ENCODE peak calls at places on chromosome 2, in five cellular contexts. One of them, this sample, is unnamed.
A peak's percentile ranks its signal among the peaks of the same experiment; 100 is the strongest.

GRCh38 chr2:224078656-224079055 is 39.6 kb upstream of the SERPINE2 start:
- DNase-seq in GM12878: no peak
- DNase-seq in H1: no peak
- DNase-seq in K562: no peak
- DNase-seq in HepG2: no peak
- DNase-seq in this sample: no peak

GRCh38 chr2:176768185-176768584 is 444.4 kb upstream of the HNRNPA3 start:
- DNase-seq in H1: no peak
- DNase-seq in K562: no peak
- DNase-seq in GM12878: no peak
- DNase-seq in HepG2: no peak
- DNase-seq in this sample: no peak

GRCh38 chr2:121297217-121297830 is 12.3 kb upstream of the TFCP2L1 start:
- DNase-seq in H1: no peak
- DNase-seq in K562: peak; percentile 41
- DNase-seq in GM12878: no peak
- DNase-seq in HepG2: peak; percentile 41
- DNase-seq in this sample: peak; percentile 42

GRCh38 chr2:69087211-69087911 is 74.4 kb downstream of the ANTXR1 start:
- DNase-seq in HepG2: no peak
- DNase-seq in H1: no peak
- DNase-seq in GM12878: no peak
- DNase-seq in K562: no peak
- DNase-seq in this sample: no peak

GRCh38 chr2:113156278-113157107 is 17.3 kb upstream of the PSD4 start:
- DNase-seq in K562: no peak
- DNase-seq in H1: no peak
- DNase-seq in GM12878: no peak
- DNase-seq in HepG2: peak; percentile 85
- DNase-seq in this sample: peak; percentile 74

GRCh38 chr2:45912109-45912508 is 260.6 kb downstream of the PRKCE start:
- DNase-seq in HepG2: peak; percentile 87
- DNase-seq in K562: no peak
- DNase-seq in GM12878: no peak
- DNase-seq in H1: no peak
- DNase-seq in this sample: no peak

GRCh38 chr2:11132036-11132671 is 23.1 kb upstream of the SLC66A3 start:
- DNase-seq in HepG2: no peak
- DNase-seq in H1: no peak
- DNase-seq in K562: no peak
- DNase-seq in GM12878: no peak
- DNase-seq in this sample: no peak

GRCh38 chr2:119005565-119005964 is 63.6 kb downstream of the MARCO start:
- DNase-seq in K562: no peak
- DNase-seq in H1: no peak
- DNase-seq in HepG2: no peak
- DNase-seq in GM12878: no peak
- DNase-seq in this sample: no peak

GRCh38 chr2:6352906-6353515 is 512.7 kb downstream of the CMPK2 start:
- DNase-seq in H1: peak; percentile 56
- DNase-seq in K562: peak; percentile 4
- DNase-seq in HepG2: peak; percentile 33
- DNase-seq in GM12878: no peak
- DNase-seq in this sample: no peak

GRCh38 chr2:239124152-239124899 is 276.4 kb downstream of the TWIST2 start:
- DNase-seq in HepG2: no peak
- DNase-seq in K562: no peak
- DNase-seq in GM12878: no peak
- DNase-seq in H1: no peak
- DNase-seq in this sample: no peak

GRCh38 chr2:234974501-234975385 is 22.9 kb downstream of the SH3BP4 start:
- DNase-seq in K562: no peak
- DNase-seq in GM12878: no peak
- DNase-seq in H1: no peak
- DNase-seq in HepG2: no peak
- DNase-seq in this sample: no peak

GRCh38 chr2:178413472-178414265 is 37.3 kb downstream of the PRKRA start:
- DNase-seq in K562: peak; percentile 87
- DNase-seq in H1: peak; percentile 59
- DNase-seq in HepG2: peak; percentile 30
- DNase-seq in GM12878: peak; percentile 38
- DNase-seq in this sample: peak; percentile 67

GRCh38 chr2:1751768-1752725 is 7.7 kb upstream of the PXDN start:
- DNase-seq in H1: no peak
- DNase-seq in GM12878: no peak
- DNase-seq in K562: no peak
- DNase-seq in HepG2: no peak
- DNase-seq in this sample: no peak

GRCh38 chr2:8219096-8219495 is 462.8 kb upstream of the ID2 start:
- DNase-seq in K562: no peak
- DNase-seq in GM12878: no peak
- DNase-seq in H1: no peak
- DNase-seq in HepG2: no peak
- DNase-seq in this sample: no peak

GRCh38 chr2:200336980-200337615 is 30.6 kb downstream of the SPATS2L start:
- DNase-seq in H1: no peak
- DNase-seq in HepG2: no peak
- DNase-seq in K562: no peak
- DNase-seq in GM12878: no peak
- DNase-seq in this sample: no peak

GRCh38 chr2:229905601-229906000 is 16.2 kb downstream of the TRIP12 start:
- DNase-seq in H1: no peak
- DNase-seq in GM12878: no peak
- DNase-seq in HepG2: no peak
- DNase-seq in K562: no peak
- DNase-seq in this sample: no peak

GRCh38 chr2:215356948-215357461 is 45.1 kb downstream of the ATIC start:
- DNase-seq in H1: no peak
- DNase-seq in K562: no peak
- DNase-seq in GM12878: no peak
- DNase-seq in HepG2: no peak
- DNase-seq in this sample: no peak

DNA sequence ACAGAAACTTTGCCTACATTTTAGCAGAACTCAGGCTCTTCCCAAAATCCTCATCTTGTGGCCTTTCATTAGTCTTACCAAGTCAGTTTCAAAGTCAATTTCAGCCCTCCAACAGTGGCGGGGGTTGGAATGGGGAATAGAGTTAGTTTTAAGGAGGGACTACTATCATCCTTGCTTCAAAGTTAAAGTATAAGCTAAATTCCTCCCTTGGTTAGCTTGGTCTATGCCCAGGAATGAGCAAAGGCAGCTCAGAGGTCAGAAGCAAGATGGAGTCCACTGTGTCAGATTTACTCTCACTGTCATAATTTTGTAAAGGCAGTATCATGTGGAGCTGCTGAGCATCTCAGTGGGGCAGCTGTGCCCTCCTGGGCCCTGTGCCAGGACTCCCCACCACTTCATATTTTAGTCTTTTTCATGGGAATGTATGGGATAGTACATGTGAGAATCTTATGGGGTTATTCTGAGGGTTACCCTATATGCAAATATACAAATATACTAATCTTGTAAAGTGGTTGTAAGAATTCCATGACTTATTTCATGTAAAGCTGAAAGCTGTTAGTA is 145.2 kb upstream of the MMADHC start:
- DNase-seq in HepG2: no peak
- DNase-seq in GM12878: no peak
- DNase-seq in H1: no peak
- DNase-seq in K562: no peak
- DNase-seq in this sample: no peak
- H3K4me2 ChIP-seq in HepG2: no peak overlapping the region
- H3K4me2 ChIP-seq in GM12878: no peak overlapping the region
- H3K4me2 ChIP-seq in H1: no peak overlapping the region
- H3K4me2 ChIP-seq in K562: no peak overlapping the region
- H3K4me2 ChIP-seq in this sample: no peak overlapping the region

GRCh38 chr2:37653805-37654378 is 17.6 kb downstream of the CDC42EP3 start:
- DNase-seq in GM12878: peak; percentile 84
- DNase-seq in K562: no peak
- DNase-seq in H1: no peak
- DNase-seq in HepG2: no peak
- DNase-seq in this sample: no peak
- TF ChIP-seq ATF3 in GM12878: no peak
- TF ChIP-seq ATF3 in K562: no peak
- TF ChIP-seq ATF3 in H1: no peak
- TF ChIP-seq ATF3 in HepG2: no peak
- TF ChIP-seq ATF3 in this sample: no peak

GRCh38 chr2:64860321-64860751 is 128.9 kb upstream of the SLC1A4 start:
- DNase-seq in K562: no peak
- DNase-seq in GM12878: no peak
- DNase-seq in H1: no peak
- DNase-seq in HepG2: no peak
- DNase-seq in this sample: no peak

GRCh38 chr2:64860936-64861335 is 128.3 kb upstream of the SLC1A4 start:
- DNase-seq in K562: no peak
- DNase-seq in HepG2: no peak
- DNase-seq in GM12878: no peak
- DNase-seq in H1: no peak
- DNase-seq in this sample: no peak

GRCh38 chr2:64859208-64860161 is 129.7 kb upstream of the SLC1A4 start:
- DNase-seq in HepG2: no peak
- DNase-seq in GM12878: no peak
- DNase-seq in H1: no peak
- DNase-seq in K562: peak; percentile 76
- DNase-seq in this sample: peak; percentile 63

GRCh38 chr2:64857581-64858471 is 131.4 kb upstream of the SLC1A4 start:
- DNase-seq in GM12878: no peak
- DNase-seq in HepG2: no peak
- DNase-seq in H1: no peak
- DNase-seq in K562: no peak
- DNase-seq in this sample: no peak

GRCh38 chr2:64858541-64859031 is 130.6 kb upstream of the SLC1A4 start:
- DNase-seq in HepG2: no peak
- DNase-seq in H1: no peak
- DNase-seq in GM12878: no peak
- DNase-seq in K562: no peak
- DNase-seq in this sample: no peak
- TF ChIP-seq POLR2A in HepG2: no peak
- TF ChIP-seq POLR2A in H1: no peak
- TF ChIP-seq POLR2A in GM12878: no peak
- TF ChIP-seq POLR2A in K562: no peak
- TF ChIP-seq POLR2A in this sample: no peak

DNA sequence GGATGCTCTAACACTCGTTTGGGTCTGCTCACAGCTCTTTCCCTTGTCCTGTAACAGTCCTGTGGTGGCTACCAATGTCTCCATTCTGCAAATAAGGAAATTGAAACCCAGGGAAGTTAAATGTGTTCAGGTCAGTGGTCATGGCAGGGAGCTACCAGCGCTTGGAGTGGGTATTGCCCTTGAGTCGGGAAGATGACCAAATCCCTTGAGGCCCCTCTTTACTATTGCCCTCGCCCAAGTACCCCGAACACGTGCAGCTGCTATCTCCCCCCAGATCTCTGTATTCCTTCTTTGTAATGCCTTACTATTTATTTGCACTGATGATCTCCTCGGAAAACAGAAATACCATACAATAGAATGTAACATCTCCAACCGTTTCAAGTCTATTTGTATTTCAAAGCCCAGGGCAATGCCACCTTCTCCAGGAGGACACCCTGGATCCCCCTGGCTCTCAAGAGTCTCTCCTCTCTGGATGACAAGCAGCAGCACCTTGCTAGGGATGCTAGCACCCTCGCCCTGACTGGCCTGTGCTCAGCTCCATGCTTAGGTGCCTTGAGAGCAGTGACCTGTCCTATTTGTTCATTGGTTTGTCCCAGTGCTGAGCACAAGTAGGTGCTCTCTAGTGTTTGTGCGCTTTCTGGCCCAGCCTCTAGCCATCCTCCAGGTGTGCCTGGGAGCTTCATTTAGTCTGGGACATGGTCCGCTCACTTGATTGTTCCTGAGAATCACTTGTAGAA is 15.1 kb downstream of the DYSF start:
- DNase-seq in H1: no peak
- DNase-seq in GM12878: no peak
- DNase-seq in HepG2: no peak
- DNase-seq in K562: no peak
- DNase-seq in this sample: no peak
- H3K4me2 ChIP-seq in H1: no peak overlapping the region
- H3K4me2 ChIP-seq in GM12878: no peak overlapping the region
- H3K4me2 ChIP-seq in HepG2: no peak overlapping the region
- H3K4me2 ChIP-seq in K562: no peak overlapping the region
- H3K4me2 ChIP-seq in this sample: no peak overlapping the region

GRCh38 chr2:86442642-86443005 is 1.5 kb downstream of the KDM3A start:
- DNase-seq in H1: peak; percentile 21
- DNase-seq in K562: peak; percentile 91
- DNase-seq in GM12878: peak; percentile 82
- DNase-seq in HepG2: peak; percentile 93
- DNase-seq in this sample: peak; percentile 65

GRCh38 chr2:86443601-86444000 is 2.4 kb downstream of the KDM3A start:
- DNase-seq in HepG2: no peak
- DNase-seq in K562: no peak
- DNase-seq in GM12878: no peak
- DNase-seq in H1: no peak
- DNase-seq in this sample: no peak

GRCh38 chr2:86440631-86441391 is at the start of gene KDM3A:
- DNase-seq in HepG2: peak; percentile 99
- DNase-seq in H1: peak; percentile 98
- DNase-seq in K562: peak; percentile 99
- DNase-seq in GM12878: peak; percentile 97
- DNase-seq in this sample: peak; percentile 98

GRCh38 chr2:86441392-86441788 is 219 bp downstream of the KDM3A start:
- DNase-seq in H1: no peak
- DNase-seq in K562: no peak
- DNase-seq in HepG2: no peak
- DNase-seq in GM12878: no peak
- DNase-seq in this sample: no peak

GRCh38 chr2:86441789-86442641 is 844 bp downstream of the KDM3A start:
- DNase-seq in H1: no peak
- DNase-seq in GM12878: peak; percentile 19
- DNase-seq in HepG2: peak; percentile 24
- DNase-seq in K562: peak; percentile 62
- DNase-seq in this sample: no peak
- TF ChIP-seq ATF3 in H1: no peak
- TF ChIP-seq ATF3 in GM12878: no peak
- TF ChIP-seq ATF3 in HepG2: no peak
- TF ChIP-seq ATF3 in K562: no peak
- TF ChIP-seq ATF3 in this sample: no peak

GRCh38 chr2:88624477-88624876 is 2.8 kb downstream of the EIF2AK3 start:
- DNase-seq in H1: no peak
- DNase-seq in HepG2: no peak
- DNase-seq in GM12878: no peak
- DNase-seq in K562: no peak
- DNase-seq in this sample: no peak

GRCh38 chr2:88628569-88628939 is 1.3 kb upstream of the EIF2AK3 start:
- DNase-seq in K562: no peak
- DNase-seq in GM12878: no peak
- DNase-seq in HepG2: no peak
- DNase-seq in H1: no peak
- DNase-seq in this sample: no peak

GRCh38 chr2:88627856-88628568 is 748 bp upstream of the EIF2AK3 start:
- DNase-seq in GM12878: no peak
- DNase-seq in HepG2: no peak
- DNase-seq in K562: peak; percentile 93
- DNase-seq in H1: peak; percentile 58
- DNase-seq in this sample: peak; percentile 91

GRCh38 chr2:88626171-88627054 is 851 bp downstream of the EIF2AK3 start:
- DNase-seq in H1: no peak
- DNase-seq in HepG2: no peak
- DNase-seq in GM12878: no peak
- DNase-seq in K562: peak; percentile 38
- DNase-seq in this sample: no peak

GRCh38 chr2:88627055-88627855 is at the start of gene EIF2AK3:
- DNase-seq in GM12878: peak; percentile 100
- DNase-seq in H1: peak; percentile 99
- DNase-seq in K562: peak; percentile 100
- DNase-seq in HepG2: peak; percentile 100
- DNase-seq in this sample: peak; percentile 100
- TF ChIP-seq POLR2A in GM12878: peak; percentile 93
- TF ChIP-seq POLR2A in H1: no peak
- TF ChIP-seq POLR2A in K562: peak; percentile 73
- TF ChIP-seq POLR2A in HepG2: peak; percentile 79
- TF ChIP-seq POLR2A in this sample: no peak

GRCh38 chr2:27527182-27527581 is 30.5 kb downstream of the GCKR start:
- DNase-seq in HepG2: no peak
- DNase-seq in H1: no peak
- DNase-seq in K562: peak; percentile 38
- DNase-seq in GM12878: no peak
- DNase-seq in this sample: peak; percentile 33
- H3K4me2 ChIP-seq in HepG2: no peak overlapping the region
- H3K4me2 ChIP-seq in H1: no peak overlapping the region
- H3K4me2 ChIP-seq in K562: peak overlapping the region; percentile 58
- H3K4me2 ChIP-seq in GM12878: no peak overlapping the region
- H3K4me2 ChIP-seq in this sample: peak overlapping the region; percentile 58

This sample was measured in HCT116.